ENCODE peak calls at places on chromosome 19, in four cellular contexts. C is transverse colon; T is fibroblast of lung; Y is effector memory CD4-positive, alpha-beta T cell. D is an unnamed sample.

GRCh38 chr19:18814063-18814462 is 17.7 kb upstream of the UPF1 start:
- DNase-seq in C (no peak), T (no peak), Y (no peak), D (no peak)

GRCh38 chr19:50365434-50366306 is at the start of gene NAPSA:
- DNase-seq in C (no peak), T (no peak), Y (no peak), D (no peak)

GRCh38 chr19:55224038-55224665 is 4.4 kb downstream of the TMEM86B start:
- DNase-seq in C (no peak), T (no peak), Y (no peak), D (no peak)

GRCh38 chr19:12884926-12885748 is 1.9 kb downstream of the KLF1 start:
- DNase-seq in C (peak), T (peak), Y (peak), D (peak)

GRCh38 chr19:44748426-44749254 is at the start of gene BCL3:
- DNase-seq in C (peak), T (no peak), Y (peak), D (peak)

GRCh38 chr19:14347999-14348889 is 33.0 kb upstream of the ADGRE5 start:
- DNase-seq in C (peak), T (peak), Y (peak), D (peak)

GRCh38 chr19:53131085-53131484 is 1.6 kb downstream of the ZNF415 start:
- DNase-seq in C (no peak), T (peak), Y (no peak), D (no peak)

GRCh38 chr19:38389101-38389925 is 816 bp downstream of the SPRED3 start:
- DNase-seq in C (no peak), T (peak), Y (no peak), D (peak)

GRCh38 chr19:31693870-31694269 is 344.6 kb upstream of the TSHZ3 start:
- DNase-seq in C (no peak), T (no peak), Y (no peak), D (no peak)

GRCh38 chr19:15109768-15110417 is 2.7 kb downstream of the SYDE1 start:
- DNase-seq in C (no peak), T (no peak), Y (no peak), D (no peak)

GRCh38 chr19:33404916-33405315 is 31.4 kb downstream of the CEBPG start:
- DNase-seq in C (peak), T (no peak), Y (no peak), D (no peak)

GRCh38 chr19:52936151-52936957 is 13.1 kb upstream of the ZNF888 start:
- DNase-seq in C (peak), T (no peak), Y (no peak), D (no peak)

GRCh38 chr19:18063463-18063862 is 23.3 kb downstream of the IL12RB1 start:
- DNase-seq in C (no peak), T (no peak), Y (no peak), D (no peak)

GRCh38 chr19:11541238-11541637 is 2.6 kb downstream of the CNN1 start:
- DNase-seq in C (no peak), T (no peak), Y (no peak), D (no peak)

GRCh38 chr19:17766543-17767131 is 15.4 kb downstream of the FCHO1 start:
- DNase-seq in C (peak), T (peak), Y (no peak), D (peak)

GRCh38 chr19:16207490-16208025 is 9.8 kb downstream of the AP1M1 start:
- DNase-seq in C (no peak), T (no peak), Y (no peak), D (no peak)

GRCh38 chr19:33721735-33722297 is 74.9 kb upstream of the KCTD15 start:
- DNase-seq in C (no peak), T (no peak), Y (no peak), D (no peak)

DNA sequence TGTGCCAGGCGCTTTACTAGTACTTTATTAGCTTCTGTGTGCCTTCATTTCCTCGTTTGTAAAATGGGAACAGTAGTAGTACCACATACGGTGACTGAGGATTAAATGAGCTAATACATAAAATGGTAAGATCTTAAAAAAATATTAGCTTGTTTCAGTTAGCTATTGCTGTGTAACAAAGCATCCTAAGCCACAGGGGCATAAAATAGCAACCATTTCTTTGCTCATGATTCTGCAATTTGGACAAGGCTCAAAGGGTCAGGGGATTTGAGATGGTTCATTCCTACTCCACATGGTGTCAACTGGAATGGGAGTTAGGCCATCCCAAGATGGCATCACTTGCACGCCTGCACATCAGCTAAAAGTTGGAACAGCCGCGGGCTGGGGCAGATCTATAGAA is 13.3 kb downstream of the DYRK1B start:
- DNase-seq in C (no peak), T (no peak), Y (no peak), D (no peak)
- H3K27ac ChIP-seq in C (no peak), T (no peak), Y (no peak), D (no peak)

DNA sequence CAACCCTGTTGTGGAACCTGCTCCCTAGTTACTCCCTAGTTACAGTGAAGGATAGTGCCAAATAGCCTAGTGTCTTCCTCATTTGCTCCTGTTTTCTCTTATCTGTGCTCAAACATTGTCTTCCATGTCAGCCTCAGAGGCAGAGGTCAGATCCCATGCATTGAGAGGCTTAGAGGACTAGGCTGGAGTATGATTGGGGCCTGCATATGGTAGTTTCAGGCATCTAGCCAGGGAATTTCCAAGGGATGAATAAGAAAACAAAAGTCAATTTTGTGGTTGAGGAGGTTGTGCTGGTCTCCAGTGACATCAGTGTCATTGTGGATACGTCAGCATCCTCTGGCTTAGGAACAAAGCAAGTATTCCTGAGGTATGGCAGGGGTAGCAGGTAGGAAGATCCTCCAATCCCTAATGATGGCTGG is 9.4 kb downstream of the ZNF546 start:
- DNase-seq in C (no peak), T (peak), Y (no peak), D (no peak)
- H3K27ac ChIP-seq in C (no peak), T (peak), Y (no peak), D (no peak)

GRCh38 chr19:685457-685931 is 9.3 kb downstream of the FSTL3 start:
- DNase-seq in C (no peak), T (no peak), Y (no peak), D (no peak)

GRCh38 chr19:688992-689391 is 6.3 kb downstream of the PRSS57 start:
- DNase-seq in C (no peak), T (no peak), Y (no peak), D (no peak)

GRCh38 chr19:688214-688613 is 7.0 kb downstream of the PRSS57 start:
- DNase-seq in C (no peak), T (no peak), Y (no peak), D (no peak)

GRCh38 chr19:687569-688166 is 7.6 kb downstream of the PRSS57 start:
- DNase-seq in C (no peak), T (no peak), Y (no peak), D (no peak)

GRCh38 chr19:686589-687297 is 8.5 kb downstream of the PRSS57 start:
- DNase-seq in C (no peak), T (no peak), Y (no peak), D (no peak)
- H3K27ac ChIP-seq in C (no peak), T (no peak), Y (no peak), D (no peak)

GRCh38 chr19:2274185-2274711 is 7.7 kb downstream of the PEAK3 start:
- DNase-seq in C (no peak), T (no peak), Y (no peak), D (no peak)
- H3K27ac ChIP-seq in C (peak), T (peak), Y (peak), D (peak)

GRCh38 chr19:46347572-46347883 is 641 bp downstream of the PPP5C start:
- DNase-seq in C (no peak), T (no peak), Y (no peak), D (no peak)
- H3K27ac ChIP-seq in C (peak), T (peak), Y (peak), D (peak)

GRCh38 chr19:2332341-2333026 is 4.0 kb downstream of the SPPL2B start:
- DNase-seq in C (peak), T (no peak), Y (no peak), D (no peak)
- H3K27ac ChIP-seq in C (peak), T (no peak), Y (no peak), D (peak)

GRCh38 chr19:7246601-7247000 is 47.6 kb downstream of the INSR start:
- DNase-seq in C (no peak), T (no peak), Y (no peak), D (no peak)
- H3K27ac ChIP-seq in C (peak), T (no peak), Y (no peak), D (no peak)

DNA sequence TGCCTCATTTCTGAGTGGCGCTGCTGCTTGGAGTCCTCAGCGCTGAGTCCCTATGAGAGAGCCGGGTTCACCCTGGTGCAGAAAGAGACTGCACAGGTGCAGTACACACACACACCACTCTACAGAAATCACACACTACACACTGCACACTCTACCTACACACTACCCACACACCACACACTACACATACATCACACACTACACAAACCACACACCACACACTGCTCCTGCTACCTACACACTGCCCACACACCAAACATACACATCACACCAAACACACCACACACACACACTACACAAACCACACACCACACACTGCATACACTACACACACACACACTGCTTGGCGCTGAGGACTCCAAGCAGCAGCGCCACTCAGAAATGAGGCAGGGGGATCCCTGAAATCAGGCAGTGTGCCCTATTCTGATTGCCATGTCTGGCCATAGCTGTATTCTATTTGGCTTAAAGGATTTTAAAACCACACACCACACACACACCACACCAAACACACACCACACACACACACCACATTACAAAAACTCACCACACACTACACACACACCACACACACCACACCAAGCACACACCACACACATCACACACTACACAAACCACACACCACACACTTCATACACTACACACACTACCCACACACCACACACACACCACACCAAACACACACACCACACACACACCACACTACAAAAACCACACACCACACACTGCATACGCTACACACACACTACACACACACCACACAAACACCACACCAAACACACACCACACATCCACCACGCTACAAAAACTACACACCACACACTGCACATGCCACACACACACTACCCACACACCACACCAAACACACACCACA is 4.9 kb downstream of the MAG start:
- DNase-seq in C (no peak), T (no peak), Y (no peak), D (no peak)
- H3K27ac ChIP-seq in C (no peak), T (no peak), Y (no peak), D (no peak)

D was measured in RWPE1.